ENCODE peak calls at places on chromosomes 11 and 22, in six cellular contexts. C is tibial artery, Q is left ventricle myocardium inferior, K is GM19239, L is RWPE1, A is HT1080. H is an unnamed sample.

GRCh38 chr22:16824718-16825687 is at the start of gene XKR3:
- DNase-seq in C (no peak), Q (no peak), K (no peak), L (peak), A (peak), H (no peak)

GRCh38 chr11:31664129-31664528 is 147.0 kb downstream of the PAX6 start:
- DNase-seq in C (no peak), Q (no peak), K (no peak), L (no peak), A (no peak), H (no peak)

GRCh38 chr11:79026803-79027445 is 413.9 kb downstream of the TENM4 start:
- DNase-seq in C (no peak), Q (no peak), K (peak), L (no peak), A (peak), H (no peak)

GRCh38 chr11:65089621-65090020 is 5.6 kb downstream of the ZFPL1 start:
- DNase-seq in C (no peak), Q (no peak), K (no peak), L (no peak), A (no peak), H (no peak)

GRCh38 chr11:117449111-117449693 is 121.5 kb downstream of the CEP164 start:
- DNase-seq in C (peak), Q (no peak), K (no peak), L (no peak), A (peak), H (no peak)

GRCh38 chr11:12731841-12732336 is 57.7 kb downstream of the TEAD1 start:
- DNase-seq in C (no peak), Q (no peak), K (no peak), L (no peak), A (peak), H (no peak)

GRCh38 chr11:2402890-2403645 is 2.5 kb downstream of the TSSC4 start:
- DNase-seq in C (no peak), Q (no peak), K (no peak), L (no peak), A (no peak), H (no peak)

GRCh38 chr11:122791836-122792235 is 46.5 kb upstream of the CRTAM start:
- DNase-seq in C (peak), Q (no peak), K (no peak), L (no peak), A (peak), H (no peak)